ENCODE peak calls at places on chromosomes 13 and 19, in seven cellular contexts. K, E, V, F, R, C and U are unnamed samples.

GRCh38 chr19:55086730-55087541 is 11.3 kb downstream of the EPS8L1 start:
- DNase-seq in V (peak; percentile 76), F (peak; percentile 95), E (no peak), C (peak; percentile 70), K (peak; percentile 54), R (peak; percentile 99), U (peak; percentile 63)

GRCh38 chr19:10919352-10920287 is 8.8 kb downstream of the YIPF2 start:
- DNase-seq in K (no peak), C (no peak), R (no peak), E (no peak), F (no peak), V (no peak), U (no peak)

GRCh38 chr19:38559428-38560401 is 58.0 kb downstream of the MAP4K1 start:
- DNase-seq in C (no peak), F (no peak), K (no peak), V (no peak), E (no peak), R (no peak), U (no peak)

GRCh38 chr19:31613683-31614219 is 264.5 kb upstream of the TSHZ3 start:
- DNase-seq in K (no peak), R (no peak), F (no peak), V (no peak), E (no peak), C (no peak), U (no peak)

GRCh38 chr13:52459668-52460067 is 4.4 kb downstream of the CKAP2 start:
- DNase-seq in K (no peak), R (no peak), E (no peak), V (peak; percentile 32), F (no peak), C (no peak), U (no peak)

GRCh38 chr13:112582305-112582704 is 5.6 kb downstream of the TUBGCP3 start:
- DNase-seq in C (no peak), V (no peak), E (no peak), K (no peak), R (no peak), F (no peak), U (no peak)

GRCh38 chr13:74835579-74835978 is 646.4 kb downstream of the TBC1D4 start:
- DNase-seq in V (no peak), R (no peak), K (no peak), E (no peak), C (no peak), F (no peak), U (no peak)

GRCh38 chr19:38674388-38675133 is 27.1 kb downstream of the ACTN4 start:
- DNase-seq in R (no peak), K (no peak), F (no peak), E (no peak), V (no peak), C (no peak), U (no peak)

GRCh38 chr13:41017744-41018582 is 1.2 kb downstream of the ELF1 start:
- DNase-seq in R (no peak), V (no peak), K (no peak), C (no peak), E (no peak), F (no peak), U (no peak)

GRCh38 chr13:30422056-30422914 is at the start of gene UBE2L5:
- DNase-seq in F (peak; percentile 86), R (no peak), V (no peak), E (peak; percentile 37), K (peak; percentile 71), C (no peak), U (no peak)

GRCh38 chr19:11375143-11375948 is 880 bp downstream of the SWSAP1 start:
- DNase-seq in F (no peak), C (no peak), E (no peak), K (peak; percentile 56), R (peak; percentile 63), V (no peak), U (no peak)

GRCh38 chr13:23724196-23724970 is 154.2 kb downstream of the TNFRSF19 start:
- DNase-seq in C (no peak), R (no peak), F (no peak), K (no peak), V (no peak), E (no peak), U (no peak)

GRCh38 chr13:21034602-21035190 is 26.7 kb downstream of the LATS2 start:
- DNase-seq in F (no peak), R (peak; percentile 30), E (no peak), C (no peak), K (no peak), V (no peak), U (no peak)

GRCh38 chr19:12783226-12783848 is 7.9 kb upstream of the JUNB start:
- DNase-seq in F (no peak), C (no peak), V (no peak), R (no peak), K (no peak), E (no peak), U (no peak)

GRCh38 chr19:17737690-17738153 is 13.6 kb upstream of the FCHO1 start:
- DNase-seq in E (no peak), V (no peak), K (no peak), R (no peak), F (no peak), C (no peak), U (no peak)

GRCh38 chr13:28138756-28139470 is 568 bp downstream of the PAN3 start:
- DNase-seq in K (peak; percentile 81), E (peak; percentile 22), C (peak; percentile 77), R (peak; percentile 81), V (peak; percentile 88), F (peak; percentile 94), U (peak; percentile 39)

GRCh38 chr19:30286378-30286777 is 85.8 kb upstream of the ZNF536 start:
- DNase-seq in C (no peak), R (no peak), K (no peak), F (no peak), V (no peak), E (no peak), U (no peak)

GRCh38 chr13:40026741-40027140 is 371.3 kb downstream of the COG6 start:
- DNase-seq in F (no peak), C (no peak), R (no peak), V (no peak), E (no peak), K (no peak), U (no peak)

GRCh38 chr19:50490991-50491472 is 14.4 kb upstream of the GARIN5A start:
- DNase-seq in V (no peak), F (no peak), R (no peak), K (no peak), C (no peak), E (no peak), U (no peak)

GRCh38 chr19:46081928-46082727 is 41.3 kb upstream of the IGFL4 start:
- DNase-seq in V (no peak), K (no peak), E (peak; percentile 26), R (no peak), C (no peak), F (no peak), U (no peak)

GRCh38 chr19:49954092-49954825 is 6.7 kb downstream of the SIGLEC11 start:
- DNase-seq in K (no peak), C (no peak), R (no peak), E (no peak), F (no peak), V (no peak), U (no peak)